ENCODE peak calls at places on chromosomes 6 and 20, in eight cellular contexts. W, V, N, G, K, S, Q and J are unnamed samples.

GRCh38 chr6:104402572-104402971 is 457.1 kb downstream of the HACE1 start:
- DNase-seq in V (no peak), S (peak), G (no peak), N (no peak), W (no peak), Q (no peak), K (no peak), J (no peak)

GRCh38 chr6:1164600-1164999 is 147.3 kb upstream of the FOXQ1 start:
- DNase-seq in G (no peak), N (no peak), V (no peak), S (no peak), W (no peak), Q (no peak), K (no peak), J (no peak)

GRCh38 chr20:18795366-18795765 is 18.2 kb upstream of the SCP2D1 start:
- DNase-seq in S (no peak), G (no peak), N (no peak), Q (no peak), W (no peak), K (no peak), V (no peak), J (no peak)

GRCh38 chr6:159943101-159943632 is 25.7 kb upstream of the IGF2R start:
- DNase-seq in N (no peak), K (no peak), W (peak), Q (no peak), S (no peak), V (no peak), G (no peak), J (no peak)

GRCh38 chr6:126388235-126388634 is 48.3 kb downstream of the CENPW start:
- DNase-seq in G (no peak), Q (no peak), N (no peak), V (no peak), S (no peak), K (no peak), W (no peak), J (no peak)

GRCh38 chr20:53028337-53029007 is 56.3 kb downstream of the TSHZ2 start:
- DNase-seq in G (no peak), Q (no peak), K (no peak), W (no peak), S (no peak), V (no peak), N (no peak), J (no peak)

GRCh38 chr6:90226257-90226656 is 70.4 kb downstream of the BACH2 start:
- DNase-seq in V (no peak), K (no peak), S (no peak), W (peak), Q (no peak), G (no peak), N (no peak), J (no peak)

GRCh38 chr6:163463795-163464194 is 49.3 kb downstream of the QKI start:
- DNase-seq in S (no peak), W (no peak), Q (no peak), N (no peak), G (no peak), K (no peak), V (no peak), J (no peak)

GRCh38 chr6:79913369-79913768 is 34.0 kb downstream of the ELOVL4 start:
- DNase-seq in K (no peak), V (no peak), G (no peak), Q (no peak), N (no peak), W (no peak), S (no peak), J (no peak)

GRCh38 chr6:108080010-108080780 is 5.7 kb upstream of the OSTM1 start:
- DNase-seq in K (no peak), N (peak), V (no peak), Q (no peak), W (peak), G (no peak), S (peak), J (no peak)

GRCh38 chr20:6993016-6993415 is 225.5 kb downstream of the BMP2 start:
- DNase-seq in K (no peak), V (no peak), Q (no peak), S (peak), W (no peak), G (no peak), N (no peak), J (no peak)

GRCh38 chr6:33820243-33820642 is 16.4 kb upstream of the MLN start:
- DNase-seq in V (no peak), K (no peak), W (no peak), S (no peak), G (no peak), N (no peak), Q (no peak), J (no peak)

GRCh38 chr6:8731874-8732273 is 296.5 kb upstream of the SLC35B3 start:
- DNase-seq in S (no peak), V (no peak), G (peak), Q (no peak), N (no peak), W (no peak), K (no peak), J (no peak)

GRCh38 chr6:145077382-145077781 is 657.9 kb downstream of the EPM2A start:
- DNase-seq in G (no peak), S (no peak), N (no peak), V (no peak), Q (no peak), K (no peak), W (no peak), J (no peak)

DNA sequence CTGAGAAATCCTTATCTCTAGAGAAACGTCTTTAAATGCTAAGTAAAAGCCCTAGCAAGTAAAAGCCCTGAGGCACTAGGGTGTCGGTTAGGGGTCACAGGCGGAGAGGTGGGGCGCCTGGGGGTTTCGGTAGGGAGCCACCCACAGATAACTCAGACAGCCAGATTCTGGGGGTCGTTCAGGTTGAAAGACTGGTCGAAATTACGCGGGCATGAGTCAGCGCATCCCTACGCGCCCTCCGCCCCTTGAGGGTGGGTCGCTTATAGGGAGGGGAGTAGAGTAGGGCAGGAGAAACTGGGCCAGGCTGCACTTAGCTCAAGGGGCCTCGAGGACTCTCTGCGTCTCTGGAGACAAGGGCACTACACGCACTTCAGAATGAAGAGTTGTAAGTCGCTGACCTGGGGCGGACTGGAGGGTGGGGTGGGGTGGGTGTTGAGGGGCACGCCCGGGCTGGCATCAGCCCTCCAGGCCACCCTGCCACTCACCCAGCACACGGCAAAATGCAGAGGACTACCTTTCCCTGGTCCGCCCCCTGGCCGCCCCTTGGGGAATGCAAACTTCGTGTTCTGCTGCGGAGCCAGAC is 598 bp upstream of the PPT2 start:
- DNase-seq in Q (peak), N (peak), K (peak), W (peak), S (peak), V (no peak), G (no peak), J (no peak)
- TF ChIP-seq CTCF in Q (peak), N (peak), K (peak), W (peak), S (no peak), V (no peak), G (no peak), J (no peak)

GRCh38 chr6:157892363-157892878 is 69.4 kb downstream of the SNX9 start:
- DNase-seq in V (no peak), Q (no peak), G (no peak), K (no peak), N (no peak), S (no peak), W (no peak), J (no peak)

GRCh38 chr6:157895585-157895984 is 72.5 kb downstream of the SNX9 start:
- DNase-seq in K (no peak), V (no peak), N (no peak), G (no peak), Q (no peak), S (no peak), W (no peak), J (no peak)

GRCh38 chr6:157896931-157897330 is 73.9 kb downstream of the SNX9 start:
- DNase-seq in N (no peak), S (no peak), Q (no peak), G (no peak), K (no peak), W (no peak), V (no peak), J (no peak)

GRCh38 chr6:157891544-157892362 is 68.7 kb downstream of the SNX9 start:
- DNase-seq in W (no peak), V (no peak), S (no peak), N (no peak), K (no peak), Q (no peak), G (no peak), J (no peak)

GRCh38 chr6:157893238-157893637 is 70.2 kb downstream of the SNX9 start:
- DNase-seq in G (no peak), V (no peak), N (no peak), S (no peak), Q (no peak), W (no peak), K (no peak), J (no peak)
- TF ChIP-seq CTCF in G (no peak), V (no peak), N (no peak), S (no peak), Q (no peak), W (no peak), K (no peak), J (no peak)

GRCh38 chr20:11266571-11266970 is 592.8 kb upstream of the JAG1 start:
- DNase-seq in K (no peak), G (no peak), W (peak), V (no peak), N (no peak), Q (no peak), S (peak), J (no peak)

GRCh38 chr20:11267762-11268335 is 594.0 kb upstream of the JAG1 start:
- DNase-seq in W (no peak), V (no peak), Q (no peak), G (no peak), S (no peak), N (no peak), K (no peak), J (no peak)

GRCh38 chr20:11270566-11270965 is 596.8 kb upstream of the JAG1 start:
- DNase-seq in G (no peak), V (no peak), Q (no peak), S (peak), K (no peak), N (peak), W (no peak), J (no peak)

GRCh38 chr20:11271319-11271718 is 597.5 kb upstream of the JAG1 start:
- DNase-seq in N (peak), W (no peak), Q (no peak), S (no peak), V (no peak), K (no peak), G (no peak), J (peak)

DNA sequence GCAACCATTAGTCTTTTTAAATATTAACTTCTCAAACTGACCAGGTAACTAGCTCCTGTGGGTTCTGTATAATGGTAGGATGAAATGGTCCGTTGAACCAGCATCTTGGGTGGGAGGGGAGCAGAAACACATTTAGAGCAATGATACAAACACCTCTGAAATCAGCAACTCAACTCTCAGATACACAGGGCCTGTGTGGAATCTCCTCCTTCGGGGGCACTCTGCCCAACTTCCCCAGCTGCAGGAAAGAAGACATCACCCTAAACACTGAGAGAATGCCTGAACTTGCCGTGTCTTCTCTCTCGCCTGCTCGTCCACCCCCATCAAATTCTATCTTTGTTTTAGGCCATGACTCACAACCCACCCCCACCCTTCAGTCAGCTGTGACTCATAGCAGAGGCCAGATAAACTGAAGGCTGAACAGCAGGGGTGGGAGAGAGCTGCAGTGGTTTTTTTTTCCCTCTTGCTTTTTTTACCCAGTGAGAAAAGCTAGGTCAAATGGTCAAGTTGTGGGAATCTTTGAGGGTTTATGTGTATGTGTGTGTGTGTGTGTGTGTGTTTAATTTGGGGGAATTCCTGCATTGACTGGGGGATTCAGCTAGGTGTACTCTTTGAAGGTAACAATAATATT is 593.4 kb upstream of the JAG1 start:
- DNase-seq in S (peak), K (no peak), N (peak), G (peak), V (no peak), Q (peak), W (peak), J (no peak)
- TF ChIP-seq CTCF in S (no peak), K (no peak), N (no peak), G (no peak), V (no peak), Q (no peak), W (peak), J (no peak)

GRCh38 chr20:41476446-41476845 is 109.8 kb upstream of the EMILIN3 start:
- DNase-seq in S (no peak), W (no peak), K (no peak), V (no peak), G (no peak), N (no peak), Q (no peak), J (no peak)
- TF ChIP-seq CTCF in S (no peak), W (no peak), K (no peak), V (no peak), G (no peak), N (no peak), Q (no peak), J (no peak)

GRCh38 chr20:24782221-24782620 is 166.8 kb upstream of the CST7 start:
- DNase-seq in V (no peak), N (no peak), K (no peak), G (no peak), Q (no peak), W (no peak), S (no peak), J (no peak)

GRCh38 chr20:24781061-24781980 is 167.7 kb upstream of the CST7 start:
- DNase-seq in S (peak), N (peak), W (peak), V (no peak), K (no peak), Q (peak), G (peak), J (peak)

GRCh38 chr20:24779886-24780285 is 169.2 kb upstream of the CST7 start:
- DNase-seq in N (no peak), G (no peak), S (no peak), Q (no peak), K (no peak), W (no peak), V (no peak), J (no peak)

GRCh38 chr20:24779166-24779565 is 169.9 kb upstream of the CST7 start:
- DNase-seq in W (no peak), S (no peak), G (no peak), N (no peak), K (no peak), V (no peak), Q (no peak), J (no peak)

DNA sequence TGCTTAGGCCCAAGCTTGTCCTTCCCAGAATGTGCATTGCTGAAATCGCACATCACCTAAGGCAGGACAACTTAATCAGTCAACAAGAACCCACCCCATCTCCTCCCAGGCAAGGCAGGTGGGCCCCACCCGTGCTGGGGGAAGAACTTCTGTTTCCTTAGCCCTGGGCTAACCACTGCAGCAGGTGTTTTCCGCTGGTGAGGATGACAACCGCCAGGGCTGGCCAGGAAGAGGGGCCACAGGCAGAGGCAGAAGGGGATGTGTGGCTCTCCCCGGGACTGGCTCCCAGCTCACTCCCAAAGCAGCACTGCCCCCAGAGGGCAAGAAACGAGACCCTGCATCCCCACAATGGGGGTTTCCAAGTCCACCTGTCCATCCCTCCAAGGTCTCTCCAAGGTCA is 168.4 kb upstream of the CST7 start:
- DNase-seq in K (no peak), G (no peak), W (no peak), N (peak), S (no peak), V (no peak), Q (no peak), J (no peak)
- TF ChIP-seq CTCF in K (no peak), G (no peak), W (no peak), N (peak), S (no peak), V (no peak), Q (no peak), J (no peak)

DNA sequence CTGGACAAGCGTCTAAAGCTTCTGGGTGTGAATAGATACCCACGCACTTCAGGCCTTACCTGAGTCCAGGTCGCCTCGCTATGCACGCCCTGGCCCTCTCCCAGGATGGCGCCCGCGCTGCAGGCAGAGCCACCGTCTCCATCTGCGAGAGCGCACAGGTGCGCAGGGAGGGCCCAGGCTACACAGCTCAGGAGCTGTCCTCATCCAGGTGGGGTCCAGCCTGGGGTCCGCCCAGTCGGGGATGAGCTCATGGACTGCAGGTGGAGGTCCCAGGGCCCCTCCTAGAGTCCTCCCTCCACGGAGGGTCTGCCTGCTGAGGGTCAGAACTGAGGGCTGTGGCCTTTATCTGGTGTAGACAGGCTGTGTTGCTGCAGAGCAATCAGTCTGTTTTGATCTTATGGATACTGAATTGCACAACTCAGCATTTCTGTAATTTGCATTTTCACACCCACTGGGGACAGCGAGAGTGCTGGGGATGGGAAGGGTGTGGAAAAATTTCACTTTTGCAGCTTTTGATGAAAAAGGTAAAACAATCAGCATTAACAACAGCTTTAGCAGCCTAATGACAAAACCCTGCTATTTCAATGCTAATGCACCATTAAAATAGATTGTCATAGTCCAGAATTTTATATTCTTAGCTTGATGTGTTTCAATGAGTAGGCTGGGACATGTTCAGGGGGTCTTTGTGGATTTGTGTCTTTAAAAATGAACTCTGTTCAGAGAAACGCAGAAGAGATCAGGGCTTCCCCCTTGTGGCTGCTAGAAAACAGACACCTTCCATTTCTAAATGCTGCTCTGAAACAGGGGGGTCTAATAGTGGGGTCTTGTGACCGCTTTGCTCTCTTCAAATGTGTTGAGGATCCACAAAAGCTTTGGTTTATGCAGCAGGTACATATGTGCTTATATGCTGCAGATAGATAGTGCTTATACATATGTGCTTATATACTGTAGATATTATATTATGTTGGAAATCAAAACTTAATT is 77.8 kb upstream of the PHACTR3 start:
- DNase-seq in S (peak), W (no peak), G (no peak), K (no peak), Q (no peak), N (peak), V (no peak), J (no peak)
- TF ChIP-seq CTCF in S (peak), W (peak), G (no peak), K (peak), Q (peak), N (peak), V (no peak), J (no peak)

GRCh38 chr20:507933-508332 is 35.7 kb downstream of the CSNK2A1 start:
- DNase-seq in G (no peak), K (no peak), Q (no peak), W (peak), S (no peak), N (no peak), V (no peak), J (no peak)

GRCh38 chr20:503048-503737 is 40.4 kb downstream of the CSNK2A1 start:
- DNase-seq in Q (no peak), W (no peak), K (no peak), V (no peak), S (no peak), N (no peak), G (no peak), J (no peak)

GRCh38 chr20:507006-507758 is 36.4 kb downstream of the CSNK2A1 start:
- DNase-seq in G (no peak), V (no peak), W (no peak), N (no peak), S (no peak), K (no peak), Q (no peak), J (no peak)

GRCh38 chr20:504632-505075 is 38.9 kb downstream of the CSNK2A1 start:
- DNase-seq in G (no peak), S (peak), K (no peak), W (no peak), N (no peak), V (no peak), Q (no peak), J (no peak)
- TF ChIP-seq CTCF in G (no peak), S (no peak), K (no peak), W (no peak), N (no peak), V (no peak), Q (no peak), J (no peak)

GRCh38 chr6:35050291-35050987 is 90.7 kb downstream of the TCP11 start:
- DNase-seq in N (no peak), S (no peak), G (no peak), Q (no peak), V (no peak), W (no peak), K (no peak), J (no peak)

GRCh38 chr6:35049885-35050284 is 91.3 kb downstream of the TCP11 start:
- DNase-seq in V (no peak), N (no peak), K (no peak), S (no peak), G (no peak), Q (peak), W (peak), J (no peak)

GRCh38 chr6:35050988-35051330 is 90.2 kb downstream of the TCP11 start:
- DNase-seq in Q (no peak), N (no peak), G (no peak), V (no peak), S (no peak), K (no peak), W (no peak), J (no peak)

GRCh38 chr6:35051997-35052583 is 89.0 kb downstream of the TCP11 start:
- DNase-seq in W (no peak), N (no peak), S (no peak), V (no peak), G (no peak), K (no peak), Q (no peak), J (no peak)

GRCh38 chr6:35051393-35051792 is 89.7 kb downstream of the TCP11 start:
- DNase-seq in N (no peak), W (no peak), S (no peak), G (no peak), K (no peak), V (no peak), Q (no peak), J (no peak)
- TF ChIP-seq CTCF in N (no peak), W (no peak), S (no peak), G (no peak), K (no peak), V (no peak), Q (no peak), J (no peak)